ENCODE peak calls at places on chromosome 12, in six cellular contexts. C is IMR-90, E is mesendoderm, D is H1, Y is trophoblast cell, K is mesenchymal stem cell. F is an unnamed sample.

GRCh38 chr12:98352218-98352811 is 163.1 kb upstream of the TMPO start:
- DNase-seq in C (peak), E (peak), D (no peak), Y (peak), K (peak), F (no peak)

GRCh38 chr12:3243376-3244084 is 166.4 kb downstream of the TSPAN9 start:
- DNase-seq in C (no peak), E (no peak), D (no peak), Y (no peak), K (no peak), F (no peak)

GRCh38 chr12:124992874-124993567 is 424 bp upstream of the BRI3BP start:
- DNase-seq in C (peak), E (peak), D (peak), Y (peak), K (peak), F (peak)

GRCh38 chr12:61739925-61740324 is 520.3 kb upstream of the USP15 start:
- DNase-seq in C (no peak), E (no peak), D (no peak), Y (no peak), K (no peak), F (no peak)

GRCh38 chr12:106684497-106684896 is 90.0 kb upstream of the RIC8B start:
- DNase-seq in C (no peak), E (no peak), D (peak), Y (no peak), K (no peak), F (no peak)

GRCh38 chr12:45914090-45914489 is 76.3 kb downstream of the SCAF11 start:
- DNase-seq in C (peak), E (peak), D (no peak), Y (no peak), K (peak), F (no peak)

GRCh38 chr12:107570721-107571120 is 114.9 kb upstream of the PWP1 start:
- DNase-seq in C (peak), E (no peak), D (no peak), Y (no peak), K (no peak), F (no peak)

GRCh38 chr12:130606245-130606644 is 109.9 kb downstream of the RIMBP2 start:
- DNase-seq in C (no peak), E (no peak), D (no peak), Y (no peak), K (no peak), F (no peak)

GRCh38 chr12:4164591-4165558 is 108.7 kb upstream of the CCND2 start:
- DNase-seq in C (peak), E (peak), D (peak), Y (no peak), K (peak), F (peak)

GRCh38 chr12:18496156-18496555 is 234.8 kb downstream of the PIK3C2G start:
- DNase-seq in C (no peak), E (no peak), D (no peak), Y (no peak), K (no peak), F (no peak)

GRCh38 chr12:16323638-16324037 is 23.8 kb upstream of the MGST1 start:
- DNase-seq in C (no peak), E (no peak), D (no peak), Y (no peak), K (no peak), F (no peak)

GRCh38 chr12:54222609-54223008 is 33.8 kb upstream of the SMUG1 start:
- DNase-seq in C (peak), E (no peak), D (no peak), Y (peak), K (peak), F (no peak)

GRCh38 chr12:113766880-113767878 is 198.9 kb downstream of the RBM19 start:
- DNase-seq in C (peak), E (peak), D (no peak), Y (peak), K (peak), F (peak)

DNA sequence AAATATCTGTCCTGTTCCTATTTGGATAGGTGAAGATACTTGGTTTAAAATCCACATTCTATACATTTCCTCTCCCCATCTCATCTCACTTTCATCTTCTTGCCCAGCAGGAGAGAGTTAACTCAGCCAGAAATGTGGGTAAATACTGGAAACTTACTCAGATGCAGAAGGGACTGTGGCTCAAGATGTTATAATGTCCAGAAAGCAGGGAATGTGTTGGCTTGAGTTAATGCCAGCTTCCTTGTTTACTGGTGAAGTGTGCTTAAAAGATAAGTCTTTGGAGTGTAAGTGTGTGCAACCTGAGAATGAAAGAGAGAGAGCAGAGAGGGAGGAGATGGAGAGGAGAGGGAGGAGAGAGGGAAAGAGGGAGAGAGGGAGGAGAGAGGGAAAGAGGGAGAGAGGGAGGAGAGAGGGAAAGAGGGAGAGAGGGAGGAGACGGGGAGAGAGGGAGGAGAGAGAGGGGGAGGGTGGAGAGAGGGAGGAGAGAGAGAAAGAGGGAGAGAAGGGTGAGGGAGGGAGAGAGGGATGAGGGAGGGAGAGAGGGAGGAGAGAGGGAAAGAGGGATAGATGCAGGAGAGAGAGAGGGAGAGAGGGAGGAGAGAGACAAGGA is 22.0 kb upstream of the SNRPF start:
- DNase-seq in C (peak), E (no peak), D (no peak), Y (no peak), K (no peak), F (no peak)
- H4K8ac ChIP-seq in C (peak), E (no peak), D (no peak), Y (no peak), K (no peak), F (no peak)

GRCh38 chr12:6374028-6374780 is 1.2 kb downstream of the SCNN1A start:
- DNase-seq in C (no peak), E (peak), D (no peak), Y (no peak), K (no peak), F (no peak)
- H3K4me3 ChIP-seq in C (no peak), E (peak), D (peak), Y (no peak), K (no peak), F (no peak)

GRCh38 chr12:48029811-48030650 is 25.8 kb upstream of the COL2A1 start:
- DNase-seq in C (no peak), E (no peak), D (no peak), Y (no peak), K (no peak), F (no peak)
- H3K4me2 ChIP-seq in C (no peak), E (no peak), D (no peak), Y (no peak), K (no peak), F (no peak)

DNA sequence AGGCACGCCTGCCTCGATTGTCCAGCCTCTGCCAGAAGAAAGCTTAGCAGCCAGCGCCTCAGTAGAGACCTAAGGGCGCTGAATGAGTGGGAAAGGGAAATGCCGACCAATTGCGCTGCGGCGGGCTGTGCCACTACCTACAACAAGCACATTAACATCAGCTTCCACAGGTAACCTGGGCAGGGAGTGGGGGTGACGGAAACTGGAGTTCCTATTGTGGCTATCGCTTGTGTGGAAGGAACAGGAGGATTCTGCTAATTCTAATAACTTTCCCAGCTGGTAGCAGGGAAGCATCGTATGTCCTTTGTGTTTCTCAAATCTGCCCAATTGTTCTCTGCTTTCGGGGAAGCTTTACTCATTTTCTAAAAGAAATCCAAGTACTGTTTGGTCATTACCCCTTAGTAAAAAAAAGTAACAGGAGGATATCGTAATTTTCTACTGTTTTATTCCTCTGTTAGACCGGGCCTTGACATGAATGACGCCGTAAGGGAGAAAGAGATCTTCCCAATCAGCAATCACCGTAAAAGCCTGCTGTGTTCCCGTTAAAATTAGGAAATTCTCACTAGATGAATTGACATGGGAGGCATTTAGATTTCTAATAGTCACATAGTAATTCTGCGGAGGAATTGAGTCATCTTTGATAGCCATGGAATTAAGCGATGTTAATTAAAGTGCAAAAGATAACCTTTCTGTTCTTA is 459 bp downstream of the THAP2 start:
- DNase-seq in C (peak), E (no peak), D (no peak), Y (peak), K (no peak), F (no peak)
- H4K8ac ChIP-seq in C (peak), E (no peak), D (peak), Y (peak), K (peak), F (no peak)

GRCh38 chr12:117051380-117051779 is 47.8 kb downstream of the TESC start:
- DNase-seq in C (no peak), E (no peak), D (no peak), Y (no peak), K (no peak), F (no peak)

GRCh38 chr12:117047810-117048584 is 51.2 kb downstream of the TESC start:
- DNase-seq in C (peak), E (peak), D (no peak), Y (no peak), K (peak), F (no peak)

GRCh38 chr12:117048585-117048904 is 50.7 kb downstream of the TESC start:
- DNase-seq in C (no peak), E (no peak), D (no peak), Y (no peak), K (no peak), F (no peak)

GRCh38 chr12:117049295-117049694 is 49.9 kb downstream of the TESC start:
- DNase-seq in C (no peak), E (no peak), D (no peak), Y (no peak), K (no peak), F (no peak)

GRCh38 chr12:117050060-117050459 is 49.2 kb downstream of the TESC start:
- DNase-seq in C (no peak), E (no peak), D (no peak), Y (no peak), K (no peak), F (no peak)
- H3K4me3 ChIP-seq in C (no peak), E (no peak), D (no peak), Y (no peak), K (no peak), F (no peak)

DNA sequence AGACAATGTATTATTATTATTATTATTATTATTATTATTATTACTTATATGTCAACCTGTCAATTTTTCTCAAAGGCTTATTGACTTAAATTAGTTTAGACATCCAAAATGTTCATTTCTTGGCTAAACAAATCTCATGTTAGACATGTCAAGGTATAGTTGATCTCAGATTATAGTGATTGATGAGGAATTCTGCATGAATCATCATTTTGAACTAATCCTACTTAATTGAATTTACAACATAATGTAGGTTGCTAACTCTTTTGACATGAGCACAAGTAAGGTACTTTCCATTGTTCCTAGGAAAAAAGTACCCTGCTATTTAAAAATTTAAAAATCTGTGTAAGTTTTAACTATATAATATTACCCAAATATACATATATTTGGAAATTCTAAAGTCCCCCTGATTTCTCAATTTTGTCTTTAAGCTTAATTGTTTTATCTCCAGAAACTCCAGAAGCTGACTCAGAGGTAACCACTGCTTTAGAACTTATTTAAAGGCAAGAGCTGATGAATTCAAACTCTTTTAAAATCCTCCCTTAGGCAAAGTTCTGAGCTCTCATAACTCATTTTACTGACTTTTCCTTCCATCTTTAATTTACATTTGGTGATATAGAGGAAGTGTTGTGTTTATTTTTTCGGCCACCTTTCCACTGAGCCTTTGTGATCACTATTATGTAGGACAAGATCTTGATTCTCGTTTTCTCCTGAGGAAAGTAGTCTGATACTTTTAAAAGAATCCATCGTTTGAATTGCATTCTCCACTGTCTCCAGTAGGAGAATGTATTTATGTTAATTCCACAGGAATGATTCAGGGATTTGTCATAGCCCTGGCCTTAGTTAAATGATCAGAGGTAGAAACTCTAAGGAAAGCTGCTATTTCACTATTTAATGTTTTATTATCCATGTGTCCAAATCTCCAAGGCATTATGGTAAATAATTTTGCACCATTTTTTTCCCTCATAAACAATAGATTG is 1304.5 kb downstream of the AACS start:
- DNase-seq in C (no peak), E (peak), D (no peak), Y (peak), K (no peak), F (no peak)
- H3K4me2 ChIP-seq in C (no peak), E (no peak), D (no peak), Y (no peak), K (no peak), F (no peak)

GRCh38 chr12:56724660-56724988 is 475 bp downstream of the NACA start:
- DNase-seq in C (no peak), E (no peak), D (no peak), Y (no peak), K (peak), F (peak)
- H4K8ac ChIP-seq in C (peak), E (peak), D (peak), Y (peak), K (peak), F (peak)